ENCODE peak calls at places on chromosomes 16 and 17, in five cellular contexts. F is GM23248, Q is neural progenitor cell, K is H9, L is adipocyte. A is an unnamed sample.

GRCh38 chr16:17590711-17591654 is 120.2 kb upstream of the XYLT1 start:
- DNase-seq in Q (no peak), F (peak), K (no peak), L (no peak), A (no peak)

GRCh38 chr17:28599311-28600184 is 723 bp upstream of the SPAG5 start:
- DNase-seq in K (peak), L (peak), F (peak), Q (no peak), A (peak)

GRCh38 chr17:15463363-15463762 is 4.1 kb downstream of the CDRT4 start:
- DNase-seq in L (peak), Q (peak), F (peak), K (peak), A (peak)

GRCh38 chr16:79018952-79019506 is 581.5 kb downstream of the MAF start:
- DNase-seq in K (no peak), F (no peak), L (no peak), Q (no peak), A (no peak)

GRCh38 chr16:69443809-69444611 is 19.6 kb downstream of the CYB5B start:
- DNase-seq in Q (no peak), F (peak), K (no peak), L (peak), A (no peak)

GRCh38 chr17:38919316-38920078 is 5.9 kb upstream of the LASP1NB start:
- DNase-seq in K (no peak), Q (no peak), F (no peak), L (no peak), A (no peak)

GRCh38 chr16:50509521-50510341 is 38.5 kb upstream of the NKD1 start:
- DNase-seq in L (no peak), K (peak), F (peak), Q (peak), A (no peak)

GRCh38 chr17:6578491-6578890 is 22.1 kb upstream of the PITPNM3 start:
- DNase-seq in K (no peak), Q (no peak), L (no peak), F (no peak), A (no peak)

GRCh38 chr17:13671771-13672170 is 70.0 kb upstream of the HS3ST3A1 start:
- DNase-seq in K (no peak), F (peak), L (no peak), Q (peak), A (no peak)

GRCh38 chr17:29158096-29158495 is 22.1 kb downstream of the MYO18A start:
- DNase-seq in F (no peak), Q (no peak), L (peak), K (no peak), A (no peak)

GRCh38 chr17:79476074-79476473 is 134.8 kb downstream of the RBFOX3 start:
- DNase-seq in F (no peak), L (no peak), K (peak), Q (peak), A (no peak)

GRCh38 chr17:27905524-27906237 is 12.5 kb upstream of the LYRM9 start:
- DNase-seq in L (no peak), F (no peak), Q (no peak), K (no peak), A (no peak)

GRCh38 chr16:82093901-82094300 is 58.8 kb downstream of the HSD17B2 start:
- DNase-seq in K (no peak), F (no peak), L (no peak), Q (no peak), A (peak)

GRCh38 chr16:47213761-47214440 is 70.2 kb upstream of the NETO2 start:
- DNase-seq in L (no peak), F (no peak), Q (no peak), K (no peak), A (no peak)

GRCh38 chr17:79905832-79906231 is 66.6 kb upstream of the CBX4 start:
- DNase-seq in L (no peak), F (peak), K (no peak), Q (no peak), A (no peak)

GRCh38 chr16:89315271-89315670 is 97.8 kb downstream of the ZNF778 start:
- DNase-seq in F (no peak), L (no peak), K (no peak), Q (no peak), A (no peak)
- H3K9ac ChIP-seq in F (no peak), L (no peak), K (no peak), Q (no peak), A (no peak)

GRCh38 chr16:62256406-62256805 is 220.2 kb upstream of the CDH8 start:
- DNase-seq in K (no peak), L (no peak), Q (peak), F (peak), A (no peak)

GRCh38 chr16:62254847-62255246 is 218.6 kb upstream of the CDH8 start:
- DNase-seq in F (no peak), K (no peak), Q (no peak), L (no peak), A (no peak)

GRCh38 chr16:62249069-62249468 is 212.8 kb upstream of the CDH8 start:
- DNase-seq in Q (no peak), L (no peak), K (no peak), F (no peak), A (no peak)

GRCh38 chr16:62253926-62254325 is 217.7 kb upstream of the CDH8 start:
- DNase-seq in Q (no peak), K (no peak), F (no peak), L (no peak), A (no peak)
- H3K9ac ChIP-seq in Q (no peak), K (no peak), F (no peak), L (no peak), A (no peak)

DNA sequence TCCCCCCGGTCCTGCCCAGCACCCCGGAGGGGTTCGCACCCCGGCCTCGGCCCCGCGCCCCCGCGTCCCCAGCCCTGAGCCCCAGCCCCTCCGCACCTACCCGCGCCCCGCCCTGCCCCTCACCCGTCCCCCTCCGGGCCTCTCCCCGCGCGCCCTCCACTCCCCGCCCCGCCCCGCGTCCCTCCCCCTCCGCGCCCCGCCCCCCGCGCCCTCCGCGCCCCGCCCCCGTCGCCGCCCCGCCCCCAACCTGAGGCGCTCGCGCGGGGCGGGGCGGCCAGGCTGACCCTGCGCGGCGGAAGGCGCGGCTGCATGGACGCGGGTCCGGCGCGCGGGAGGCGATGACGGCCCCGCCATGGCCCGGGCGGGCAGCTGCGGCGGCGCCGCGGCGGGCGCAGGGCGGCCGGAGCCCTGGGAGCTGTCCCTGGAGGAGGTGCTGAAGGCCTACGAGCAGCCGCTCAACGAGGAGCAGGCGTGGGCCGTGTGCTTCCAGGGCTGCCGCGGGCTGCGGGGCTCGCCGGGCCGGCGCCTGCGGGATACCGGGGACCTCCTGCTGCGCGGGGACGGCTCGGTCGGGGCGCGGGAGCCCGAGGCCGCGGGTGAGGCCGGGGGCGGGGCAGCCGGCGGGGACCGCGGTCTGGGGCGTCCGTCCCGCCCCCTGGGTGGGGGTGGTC is at the start of gene SPIRE2:
- DNase-seq in Q (peak), K (peak), L (peak), F (peak), A (peak)
- H3K9ac ChIP-seq in Q (no peak), K (peak), L (peak), F (peak), A (peak)

GRCh38 chr17:41666336-41666680 is 22.4 kb upstream of the EIF1 start:
- DNase-seq in Q (peak), K (no peak), F (peak), L (peak), A (peak)

GRCh38 chr17:41666708-41667279 is 21.9 kb upstream of the EIF1 start:
- DNase-seq in L (peak), Q (peak), K (peak), F (peak), A (peak)

GRCh38 chr17:41664172-41664457 is 24.6 kb upstream of the EIF1 start:
- DNase-seq in K (no peak), L (no peak), Q (no peak), F (no peak), A (no peak)

GRCh38 chr17:41664587-41665565 is 23.8 kb upstream of the EIF1 start:
- DNase-seq in F (no peak), Q (no peak), L (no peak), K (no peak), A (no peak)

GRCh38 chr17:41665566-41666335 is 22.9 kb upstream of the EIF1 start:
- DNase-seq in L (peak), K (peak), Q (peak), F (peak), A (peak)
- H3K9ac ChIP-seq in L (peak), K (no peak), Q (no peak), F (peak), A (peak)

GRCh38 chr17:19753049-19753444 is 4.9 kb upstream of the ALDH3A1 start:
- DNase-seq in Q (no peak), F (peak), K (peak), L (peak), A (peak)
- H3K9ac ChIP-seq in Q (no peak), F (peak), K (no peak), L (no peak), A (no peak)

DNA sequence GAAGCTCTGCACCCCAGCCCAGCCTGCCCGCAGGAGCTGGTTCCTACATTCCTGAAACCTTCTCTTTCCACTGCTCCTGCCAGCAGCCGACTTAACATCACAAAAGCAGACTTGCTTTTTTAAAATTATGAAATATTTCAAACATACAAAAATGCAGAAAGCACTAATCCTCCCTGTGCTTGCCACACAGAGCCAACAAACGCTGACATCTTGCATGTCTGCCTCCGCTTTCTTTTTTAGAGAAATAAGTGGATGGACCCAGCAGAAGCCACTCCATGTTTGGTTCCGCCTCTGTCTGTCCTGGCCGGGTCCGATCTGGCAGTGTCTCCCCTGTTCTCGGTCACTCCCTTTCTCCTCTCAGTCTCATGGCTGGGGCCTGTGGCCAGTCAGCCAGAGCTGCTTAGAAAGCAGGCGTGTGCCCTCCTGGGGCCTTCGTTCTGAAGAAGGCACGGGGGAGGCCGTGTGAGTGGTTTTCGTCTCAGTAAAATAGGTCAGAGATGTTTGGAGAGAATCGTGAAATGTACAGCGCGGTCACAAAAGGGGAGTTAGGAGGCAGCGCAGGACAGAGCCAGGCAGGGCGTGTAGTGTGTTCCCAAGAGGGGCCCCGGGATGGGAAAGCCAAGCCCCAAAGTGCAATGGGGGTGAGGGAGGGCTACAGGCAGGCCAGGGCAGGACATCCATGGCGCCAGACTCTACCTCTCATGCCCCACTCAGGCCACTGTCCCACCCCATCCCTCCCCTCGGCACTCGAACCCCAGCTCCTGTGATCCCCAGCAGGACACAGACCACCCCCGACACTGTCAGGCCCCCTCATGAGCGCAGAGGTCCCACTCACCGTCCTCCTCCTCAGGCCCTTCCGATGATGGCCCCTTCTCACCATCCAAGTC is 23.2 kb downstream of the MXRA7 start:
- DNase-seq in L (peak), F (peak), K (no peak), Q (no peak), A (no peak)
- H3K9ac ChIP-seq in L (peak), F (peak), K (no peak), Q (no peak), A (no peak)

GRCh38 chr17:31452561-31453110 is 61.2 kb downstream of the RAB11FIP4 start:
- DNase-seq in Q (no peak), F (no peak), K (no peak), L (no peak), A (no peak)

GRCh38 chr17:31446195-31446967 is 54.9 kb downstream of the RAB11FIP4 start:
- DNase-seq in F (no peak), Q (no peak), L (no peak), K (no peak), A (no peak)

GRCh38 chr17:31448467-31449077 is 57.1 kb downstream of the RAB11FIP4 start:
- DNase-seq in K (no peak), F (peak), Q (no peak), L (peak), A (peak)

GRCh38 chr17:31452101-31452500 is 60.6 kb downstream of the RAB11FIP4 start:
- DNase-seq in Q (peak), L (peak), F (peak), K (no peak), A (no peak)

DNA sequence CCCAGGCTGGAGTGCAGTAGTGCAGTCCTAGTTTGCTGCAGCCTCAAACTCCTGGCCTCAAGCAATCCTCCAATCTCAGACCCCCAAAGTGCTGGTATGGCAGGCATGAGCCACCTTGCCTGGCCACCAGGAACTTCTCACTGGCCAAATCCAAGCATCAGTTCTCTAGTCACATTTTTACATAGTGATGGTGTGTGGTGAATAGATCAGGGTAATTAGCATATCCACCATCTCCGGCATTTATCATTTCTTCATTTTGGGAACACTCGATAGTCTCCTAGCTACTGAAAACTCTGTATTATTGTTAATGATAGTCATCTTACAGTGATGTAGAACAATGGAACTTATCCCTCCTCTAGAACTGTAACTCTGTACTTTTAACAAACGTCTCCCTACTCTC is 58.3 kb downstream of the RAB11FIP4 start:
- DNase-seq in Q (no peak), L (no peak), F (no peak), K (no peak), A (no peak)
- H3K9ac ChIP-seq in Q (no peak), L (no peak), F (no peak), K (no peak), A (no peak)

GRCh38 chr17:19415311-19415710 is 4.3 kb downstream of the RNF112 start:
- DNase-seq in K (peak), L (no peak), F (no peak), Q (no peak), A (no peak)

GRCh38 chr17:19415806-19416775 is 5.1 kb downstream of the RNF112 start:
- DNase-seq in L (no peak), F (no peak), K (no peak), Q (no peak), A (no peak)

GRCh38 chr17:19413725-19414124 is 2.7 kb downstream of the RNF112 start:
- DNase-seq in Q (no peak), F (no peak), L (no peak), K (no peak), A (no peak)

GRCh38 chr17:19412984-19413383 is 2.0 kb downstream of the RNF112 start:
- DNase-seq in K (no peak), L (no peak), Q (no peak), F (no peak), A (no peak)

DNA sequence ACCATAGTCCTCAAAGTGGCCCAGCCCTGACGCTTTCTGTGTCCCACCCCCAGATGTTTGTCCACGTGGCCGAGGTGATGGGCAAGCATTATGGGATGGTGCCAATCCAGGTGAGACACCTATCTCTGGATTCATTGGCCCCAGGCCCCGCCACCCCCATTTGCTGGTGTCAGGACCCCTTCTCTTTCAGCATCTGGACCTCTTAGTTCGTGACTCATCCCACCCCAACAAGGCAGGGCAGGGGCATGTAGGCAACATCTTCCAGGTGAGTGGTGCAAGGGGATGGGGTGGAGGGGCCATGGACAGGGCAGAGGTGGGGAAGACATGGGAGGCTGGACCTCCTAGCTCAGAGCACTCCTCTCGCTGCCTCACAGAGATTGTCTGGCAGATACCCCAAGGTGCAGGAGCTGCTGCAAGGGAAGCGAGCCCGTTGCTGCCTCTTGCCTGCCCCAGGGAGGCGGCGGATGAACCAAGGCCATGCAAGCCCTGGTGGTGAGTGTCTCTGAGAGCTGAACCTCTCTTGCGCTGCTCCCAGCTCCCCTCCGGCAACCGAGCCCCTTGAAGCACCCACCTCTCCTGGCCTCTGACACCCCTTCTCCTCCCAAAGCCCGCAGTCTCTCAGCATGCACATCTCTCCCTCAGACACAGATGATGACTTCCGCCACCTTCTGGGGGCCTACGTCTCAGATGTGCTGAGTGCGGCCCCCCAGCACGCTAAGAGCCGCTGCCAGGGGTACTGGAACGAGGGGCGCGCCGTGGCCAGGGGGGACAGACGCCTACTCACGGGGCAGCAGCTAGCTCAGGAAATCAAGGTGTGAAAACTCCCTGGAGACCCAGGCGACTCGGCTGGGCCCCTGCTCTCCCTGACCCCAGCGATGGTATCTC is 3.6 kb downstream of the RNF112 start:
- DNase-seq in L (no peak), Q (no peak), K (no peak), F (no peak), A (no peak)
- H3K9ac ChIP-seq in L (no peak), Q (no peak), K (no peak), F (no peak), A (no peak)

GRCh38 chr16:369275-369865 is 968 bp downstream of the MRPL28 start:
- DNase-seq in K (no peak), L (no peak), F (no peak), Q (no peak), A (no peak)
- H3K9ac ChIP-seq in K (no peak), L (peak), F (peak), Q (no peak), A (no peak)

GRCh38 chr17:57557363-57557762 is 187.7 kb downstream of the CCDC182 start:
- DNase-seq in F (no peak), L (no peak), Q (no peak), K (no peak), A (no peak)
- H3K9ac ChIP-seq in F (no peak), L (no peak), Q (no peak), K (no peak), A (no peak)